ENCODE peak calls at places on chromosomes 1 and 21, in four cellular contexts. One of them, this sample, is unnamed.
A peak's percentile ranks its signal among the peaks of the same experiment; 100 is the strongest.

GRCh38 chr1:7521803-7522202 is 249.3 kb upstream of the VAMP3 start:
- DNase-seq in KG1: no peak
- DNase-seq in NCI-H345: no peak
- DNase-seq in CD4-positive, alpha-beta memory T cell: no peak
- DNase-seq in this sample: no peak

GRCh38 chr21:44908908-44909307 is 11.8 kb downstream of the ITGB2 start:
- DNase-seq in KG1: no peak
- DNase-seq in NCI-H345: no peak
- DNase-seq in CD4-positive, alpha-beta memory T cell: no peak
- DNase-seq in this sample: no peak

GRCh38 chr1:230191079-230191478 is 124.0 kb downstream of the GALNT2 start:
- DNase-seq in KG1: no peak
- DNase-seq in NCI-H345: peak; percentile 17
- DNase-seq in CD4-positive, alpha-beta memory T cell: no peak
- DNase-seq in this sample: no peak

GRCh38 chr21:25801217-25802015 is 66.6 kb downstream of the GABPA start:
- DNase-seq in KG1: peak; percentile 60
- DNase-seq in NCI-H345: peak; percentile 43
- DNase-seq in CD4-positive, alpha-beta memory T cell: peak; percentile 83
- DNase-seq in this sample: peak; percentile 79

GRCh38 chr1:21269461-21270085 is 20.7 kb downstream of the ECE1 start:
- DNase-seq in KG1: no peak
- DNase-seq in NCI-H345: no peak
- DNase-seq in CD4-positive, alpha-beta memory T cell: no peak
- DNase-seq in this sample: no peak

GRCh38 chr1:150015733-150016132 is 5.2 kb upstream of the OTUD7B start:
- DNase-seq in KG1: no peak
- DNase-seq in NCI-H345: no peak
- DNase-seq in CD4-positive, alpha-beta memory T cell: no peak
- DNase-seq in this sample: no peak

GRCh38 chr1:69911301-69911801 is 294.0 kb downstream of the LRRC40 start:
- DNase-seq in KG1: no peak
- DNase-seq in NCI-H345: no peak
- DNase-seq in CD4-positive, alpha-beta memory T cell: no peak
- DNase-seq in this sample: no peak

GRCh38 chr1:86207323-86207722 is 50.8 kb upstream of the COL24A1 start:
- DNase-seq in KG1: no peak
- DNase-seq in NCI-H345: peak; percentile 66
- DNase-seq in CD4-positive, alpha-beta memory T cell: no peak
- DNase-seq in this sample: no peak

GRCh38 chr1:97693601-97694000 is 227.2 kb downstream of the DPYD start:
- DNase-seq in KG1: no peak
- DNase-seq in NCI-H345: no peak
- DNase-seq in CD4-positive, alpha-beta memory T cell: no peak
- DNase-seq in this sample: no peak

GRCh38 chr21:44482581-44483287 is 27.4 kb downstream of the LRRC3 start:
- DNase-seq in KG1: no peak
- DNase-seq in NCI-H345: no peak
- DNase-seq in CD4-positive, alpha-beta memory T cell: no peak
- DNase-seq in this sample: no peak

GRCh38 chr1:167071286-167071685 is 18.9 kb downstream of the GPA33 start:
- DNase-seq in KG1: no peak
- DNase-seq in NCI-H345: no peak
- DNase-seq in CD4-positive, alpha-beta memory T cell: no peak
- DNase-seq in this sample: no peak

GRCh38 chr1:74504125-74505065 is 8.0 kb downstream of the LRRC53 start:
- DNase-seq in KG1: no peak
- DNase-seq in NCI-H345: peak; percentile 86
- DNase-seq in CD4-positive, alpha-beta memory T cell: no peak
- DNase-seq in this sample: peak; percentile 61

GRCh38 chr1:200342511-200343400 is 67.1 kb downstream of the ZNF281 start:
- DNase-seq in KG1: no peak
- DNase-seq in NCI-H345: no peak
- DNase-seq in CD4-positive, alpha-beta memory T cell: no peak
- DNase-seq in this sample: no peak

This sample was measured in NCI-H526 treated with DMSO at 0.1 percent for 48 hours.